ENCODE peak calls at places on chromosomes 16 and 17, in four cellular contexts. U is heart right ventricle, D is tibial artery, C is body of pancreas. O is an unnamed sample. For H3K4me1, the result is how much of the 10 kb centered on the place peaks cover.

GRCh38 chr17:81608082-81608481 is 28.8 kb downstream of the NPLOC4 start:
- DNase-seq in U (no peak), D (no peak), C (no peak), O (no peak)

GRCh38 chr16:48441863-48442279 is 56.7 kb upstream of the SIAH1 start:
- DNase-seq in U (no peak), D (no peak), C (no peak), O (no peak)

GRCh38 chr17:51435641-51436091 is 175.3 kb downstream of the UTP18 start:
- DNase-seq in U (peak), D (no peak), C (peak), O (peak)

GRCh38 chr16:58127033-58127556 is 2.1 kb downstream of the CFAP20 start:
- DNase-seq in U (no peak), D (no peak), C (peak), O (no peak)

GRCh38 chr17:72378414-72379395 is 257.9 kb downstream of the SOX9 start:
- DNase-seq in U (no peak), D (no peak), C (no peak), O (no peak)

GRCh38 chr16:79050063-79050462 is 550.5 kb downstream of the MAF start:
- DNase-seq in U (no peak), D (no peak), C (no peak), O (no peak)

GRCh38 chr16:25014500-25015147 is 545 bp downstream of the ARHGAP17 start:
- DNase-seq in U (peak), D (peak), C (peak), O (peak)

GRCh38 chr17:34981538-34982241 is 1.4 kb downstream of the LIG3 start:
- DNase-seq in U (no peak), D (no peak), C (no peak), O (no peak)

GRCh38 chr17:77145635-77146632 is 5.2 kb downstream of the SEC14L1 start:
- DNase-seq in U (peak), D (peak), C (peak), O (peak)

GRCh38 chr16:68093816-68094613 is 8.8 kb downstream of the NFATC3 start:
- DNase-seq in U (no peak), D (no peak), C (no peak), O (no peak)

GRCh38 chr17:72861811-72862210 is 230.7 kb downstream of the SLC39A11 start:
- DNase-seq in U (no peak), D (no peak), C (no peak), O (no peak)

GRCh38 chr16:28260193-28260592 is 32.1 kb upstream of the SBK1 start:
- DNase-seq in U (peak), D (no peak), C (no peak), O (peak)

GRCh38 chr17:31388770-31389672 is 2.5 kb upstream of the RAB11FIP4 start:
- DNase-seq in U (peak), D (peak), C (peak), O (peak)

GRCh38 chr17:60640503-60640902 is 37.1 kb upstream of the BCAS3 start:
- DNase-seq in U (no peak), D (no peak), C (no peak), O (no peak)

GRCh38 chr17:41500131-41500911 is 5.1 kb downstream of the KRT13 start:
- DNase-seq in U (no peak), D (no peak), C (no peak), O (peak)

GRCh38 chr16:28918698-28919097 is 6.3 kb downstream of the RABEP2 start:
- DNase-seq in U (no peak), D (no peak), C (no peak), O (no peak)

GRCh38 chr16:63978240-63978639 is 1143.6 kb downstream of the CDH11 start:
- DNase-seq in U (no peak), D (no peak), C (no peak), O (no peak)

GRCh38 chr16:88521674-88522073 is 48.5 kb upstream of the ZC3H18 start:
- DNase-seq in U (no peak), D (no peak), C (no peak), O (no peak)

GRCh38 chr16:81315271-81316175 is 761 bp downstream of the GAN start:
- DNase-seq in U (peak), D (peak), C (peak), O (peak)

GRCh38 chr17:19986941-19987714 is 9.5 kb upstream of the AKAP10 start:
- DNase-seq in U (no peak), D (no peak), C (no peak), O (peak)

GRCh38 chr16:20318006-20318405 is 9.3 kb downstream of the GP2 start:
- DNase-seq in U (no peak), D (no peak), C (no peak), O (no peak)

GRCh38 chr16:66618588-66618987 is 14.1 kb downstream of the CMTM3 start:
- DNase-seq in U (no peak), D (peak), C (no peak), O (no peak)

GRCh38 chr17:71975998-71976649 is 144.7 kb upstream of the SOX9 start:
- DNase-seq in U (peak), D (peak), C (peak), O (peak)

GRCh38 chr16:88638323-88639230 is at the start of gene IL17C:
- DNase-seq in U (no peak), D (no peak), C (peak), O (peak)

GRCh38 chr17:16052486-16052885 is 52.9 kb downstream of the TTC19 start:
- DNase-seq in U (no peak), D (no peak), C (no peak), O (no peak)

GRCh38 chr17:68106085-68106484 is 70.5 kb downstream of the KPNA2 start:
- DNase-seq in U (no peak), D (no peak), C (no peak), O (no peak)

GRCh38 chr17:34307110-34307509 is 12.1 kb upstream of the CCL8 start:
- DNase-seq in U (peak), D (no peak), C (no peak), O (no peak)

GRCh38 chr16:68078726-68079615 is 6.2 kb upstream of the NFATC3 start:
- DNase-seq in U (no peak), D (no peak), C (no peak), O (no peak)

GRCh38 chr17:29043539-29044165 is 711 bp downstream of the PIPOX start:
- DNase-seq in U (no peak), D (no peak), C (no peak), O (no peak)

GRCh38 chr17:19370493-19370960 is 7.8 kb upstream of the MAPK7 start:
- DNase-seq in U (peak), D (no peak), C (no peak), O (peak)

GRCh38 chr16:3717235-3718018 is at the start of gene TRAP1:
- DNase-seq in U (peak), D (peak), C (peak), O (peak)

GRCh38 chr17:61476476-61477203 is 24.4 kb downstream of the TBX4 start:
- DNase-seq in U (no peak), D (peak), C (no peak), O (peak)

GRCh38 chr17:34565715-34566114 is 13.7 kb upstream of the TMEM132E start:
- DNase-seq in U (no peak), D (no peak), C (no peak), O (no peak)

GRCh38 chr17:58710948-58711552 is 18.6 kb downstream of the RAD51C start:
- DNase-seq in U (no peak), D (no peak), C (peak), O (peak)

DNA sequence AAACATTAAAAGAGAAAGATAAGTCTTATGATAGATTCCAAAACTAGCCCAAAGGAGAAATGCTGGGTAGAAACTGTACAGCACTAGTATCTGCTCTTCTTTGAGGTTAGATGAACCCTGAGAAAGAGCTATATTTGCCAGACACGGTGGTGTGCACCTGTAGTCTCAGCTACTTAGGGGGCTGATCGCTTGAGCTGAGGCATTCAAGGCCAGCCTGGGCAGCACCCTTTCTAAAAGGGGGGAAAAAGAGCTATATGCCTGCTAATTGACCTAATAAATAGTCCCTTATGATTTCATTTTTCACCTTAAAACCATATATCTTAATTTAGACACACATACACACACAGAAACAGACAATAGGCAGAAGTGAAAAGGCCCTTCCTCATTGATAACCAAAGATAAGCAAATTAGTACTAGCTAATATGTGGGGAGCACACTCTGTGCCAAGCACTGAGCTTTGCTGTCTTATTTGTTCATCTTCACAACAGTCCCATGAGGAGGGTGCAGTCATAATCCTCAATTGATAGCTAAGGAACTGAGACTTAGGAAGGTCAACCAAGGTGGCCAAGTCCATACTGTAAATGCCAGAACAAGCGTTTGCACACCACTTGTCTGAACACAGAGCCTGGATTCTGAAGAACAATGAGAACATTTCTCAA is 56.6 kb upstream of the NLK start:
- DNase-seq in U (no peak), D (no peak), C (no peak), O (no peak)
- H3K27ac ChIP-seq in U (peak), D (no peak), C (no peak), O (no peak)

GRCh38 chr16:85346404-85347212 is 234.3 kb upstream of the CIBAR2 start:
- DNase-seq in U (no peak), D (no peak), C (no peak), O (no peak)

GRCh38 chr16:85348065-85348840 is 236.0 kb upstream of the CIBAR2 start:
- DNase-seq in U (no peak), D (no peak), C (no peak), O (no peak)

GRCh38 chr16:85345129-85345639 is 232.9 kb upstream of the CIBAR2 start:
- DNase-seq in U (no peak), D (no peak), C (no peak), O (no peak)

GRCh38 chr16:85348921-85349334 is 236.7 kb upstream of the CIBAR2 start:
- DNase-seq in U (no peak), D (no peak), C (no peak), O (peak)

GRCh38 chr16:85347213-85347591 is 234.9 kb upstream of the CIBAR2 start:
- DNase-seq in U (no peak), D (no peak), C (no peak), O (peak)
- TF ChIP-seq CTCF in U (no peak), D (peak), C (peak), O (peak)

GRCh38 chr16:57069635-57070350 is 22.6 kb upstream of the CPNE2 start:
- DNase-seq in U (no peak), D (no peak), C (no peak), O (no peak)
- H3K4me1 ChIP-seq in U (under half), D (under half), C (under half), O (under half)

GRCh38 chr17:5467416-5467815 is 1.4 kb downstream of the DHX33 start:
- DNase-seq in U (no peak), D (no peak), C (no peak), O (no peak)

GRCh38 chr17:5468075-5468473 is 708 bp downstream of the DHX33 start:
- DNase-seq in U (no peak), D (no peak), C (no peak), O (no peak)

GRCh38 chr17:5473906-5474305 is 5.1 kb upstream of the DHX33 start:
- DNase-seq in U (no peak), D (no peak), C (no peak), O (no peak)

GRCh38 chr17:5472511-5472910 is 3.7 kb upstream of the DHX33 start:
- DNase-seq in U (no peak), D (no peak), C (no peak), O (no peak)
- H3K27ac ChIP-seq in U (no peak), D (no peak), C (no peak), O (no peak)

GRCh38 chr17:74085434-74085833 is 118.0 kb upstream of the RPL38 start:
- DNase-seq in U (no peak), D (no peak), C (no peak), O (peak)
- TF ChIP-seq CTCF in U (no peak), D (no peak), C (no peak), O (peak)

DNA sequence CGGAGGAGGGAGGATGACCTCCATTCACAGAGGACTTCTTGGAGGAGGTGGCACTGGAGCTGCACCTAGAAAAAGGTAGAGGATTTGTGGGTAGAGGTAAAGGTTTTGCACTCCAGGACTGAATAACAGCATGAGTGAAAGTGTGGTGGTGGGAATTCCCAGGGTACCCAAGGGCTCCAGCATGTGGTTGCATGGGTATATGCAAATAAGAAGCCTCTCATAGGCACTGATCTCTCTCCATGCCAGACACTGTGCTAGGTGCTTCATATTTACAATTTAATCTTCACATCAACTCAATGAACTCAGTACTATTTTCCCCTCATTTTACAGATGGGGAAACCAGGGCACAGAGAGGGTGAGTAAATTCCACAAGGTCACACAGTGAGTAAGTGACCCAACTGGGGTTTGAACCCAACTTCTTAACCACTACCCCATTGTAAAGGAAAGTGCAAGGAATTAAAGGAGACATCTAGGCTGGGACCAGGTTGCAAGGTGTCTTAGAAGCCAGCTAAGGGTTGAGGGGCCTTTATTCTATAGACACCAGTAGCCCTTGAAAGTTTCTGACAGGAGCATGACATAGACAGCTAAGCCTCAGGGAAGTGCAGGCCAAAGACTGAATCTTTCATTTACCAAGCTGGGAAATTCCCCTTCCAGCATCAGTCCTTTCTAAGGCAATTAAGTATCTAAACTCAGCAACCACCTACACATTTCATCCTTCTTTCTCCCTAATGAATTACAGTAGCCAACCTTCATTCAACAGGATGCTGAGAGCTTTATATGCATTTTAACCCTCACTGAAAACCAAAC is 21.3 kb downstream of the SCNN1B start:
- DNase-seq in U (no peak), D (no peak), C (no peak), O (no peak)
- H3K4me1 ChIP-seq in U (under half), D (under half), C (under half), O (under half)

GRCh38 chr17:55279203-55279602 is 14.4 kb downstream of the HLF start:
- DNase-seq in U (no peak), D (no peak), C (no peak), O (no peak)
- H3K27ac ChIP-seq in U (no peak), D (peak), C (peak), O (no peak)

GRCh38 chr16:50067290-50067853 is 1.6 kb downstream of the HEATR3 start:
- DNase-seq in U (no peak), D (no peak), C (no peak), O (peak)
- TF ChIP-seq CTCF in U (peak), D (peak), C (peak), O (peak)

O was measured in endodermal cell.